ENCODE peak calls at places on chromosomes 11 and 22, in six cellular contexts. S is adrenal gland, Y is IMR-90, O is ovary, I is HCT116, V is esophagus squamous epithelium. A is an unnamed sample.

GRCh38 chr11:94790771-94791180 is 22.6 kb downstream of the AMOTL1 start:
- DNase-seq in I (peak; percentile 48), S (no peak), O (no peak), V (no peak), Y (peak; percentile 55), A (no peak)

GRCh38 chr11:36268337-36268931 is 20.8 kb downstream of the COMMD9 start:
- DNase-seq in S (no peak), I (no peak), O (no peak), Y (no peak), V (no peak), A (no peak)

GRCh38 chr11:45684440-45684839 is 19.0 kb upstream of the CHST1 start:
- DNase-seq in O (no peak), S (no peak), I (no peak), Y (no peak), V (no peak), A (no peak)

GRCh38 chr11:40337118-40337517 is 1122.3 kb downstream of the LRRC4C start:
- DNase-seq in O (no peak), Y (peak; percentile 67), S (no peak), I (no peak), V (no peak), A (no peak)

GRCh38 chr11:12121504-12121903 is 11.1 kb downstream of the MICAL2 start:
- DNase-seq in O (no peak), Y (no peak), S (no peak), I (no peak), V (no peak), A (no peak)

GRCh38 chr11:117829369-117829725 is 4.8 kb upstream of the FXYD2 start:
- DNase-seq in V (no peak), Y (no peak), O (peak; percentile 44), I (no peak), S (no peak), A (peak; percentile 45)

GRCh38 chr11:101840720-101841119 is 74.1 kb upstream of the CEP126 start:
- DNase-seq in O (no peak), S (no peak), I (no peak), V (no peak), Y (peak; percentile 67), A (no peak)

GRCh38 chr11:34439521-34440258 is 956 bp downstream of the CAT start:
- DNase-seq in S (no peak), V (no peak), I (no peak), O (no peak), Y (no peak), A (peak; percentile 63)

GRCh38 chr11:66861774-66862558 is 5.1 kb downstream of the LRFN4 start:
- DNase-seq in Y (no peak), V (no peak), I (no peak), S (no peak), O (no peak), A (no peak)

GRCh38 chr11:96187779-96188624 is 155.0 kb downstream of the MAML2 start:
- DNase-seq in O (peak; percentile 44), I (no peak), V (no peak), S (peak; percentile 86), Y (peak; percentile 85), A (no peak)

GRCh38 chr11:877565-877964 is 33.0 kb downstream of the CHID1 start:
- DNase-seq in Y (no peak), S (no peak), V (no peak), O (no peak), I (peak; percentile 75), A (no peak)

GRCh38 chr11:10478066-10478465 is 23.0 kb downstream of the AMPD3 start:
- DNase-seq in O (no peak), I (no peak), Y (no peak), S (no peak), V (no peak), A (peak; percentile 19)

GRCh38 chr22:36323855-36324331 is 63.9 kb downstream of the MYH9 start:
- DNase-seq in V (no peak), O (no peak), S (no peak), Y (no peak), I (no peak), A (no peak)

GRCh38 chr11:20937826-20938225 is 268.4 kb downstream of the NELL1 start:
- DNase-seq in O (no peak), I (no peak), V (no peak), Y (no peak), S (no peak), A (no peak)

GRCh38 chr11:86459682-86460460 is 85.2 kb downstream of the CCDC81 start:
- DNase-seq in S (peak; percentile 83), V (no peak), O (peak; percentile 79), Y (peak; percentile 95), I (peak; percentile 27), A (no peak)

GRCh38 chr11:1968454-1968995 is 21.4 kb downstream of the MRPL23 start:
- DNase-seq in V (no peak), S (no peak), O (peak; percentile 41), Y (no peak), I (no peak), A (no peak)

GRCh38 chr22:17969732-17970131 is 54.6 kb downstream of the MICAL3 start:
- DNase-seq in O (peak; percentile 56), S (peak; percentile 62), I (no peak), V (no peak), Y (peak; percentile 99), A (no peak)

GRCh38 chr11:129950319-129951034 is 52.2 kb downstream of the PRDM10 start:
- DNase-seq in V (no peak), S (peak; percentile 89), Y (peak; percentile 65), O (peak; percentile 40), I (no peak), A (no peak)

GRCh38 chr11:111302298-111302697 is 4.0 kb downstream of the POU2AF3 start:
- DNase-seq in Y (no peak), V (no peak), S (no peak), I (no peak), O (no peak), A (no peak)

GRCh38 chr11:114279778-114280532 is 16.2 kb upstream of the NNMT start:
- DNase-seq in I (no peak), V (no peak), O (no peak), Y (peak; percentile 61), S (no peak), A (no peak)

GRCh38 chr11:28144808-28145207 is 36.6 kb downstream of the METTL15 start:
- DNase-seq in O (no peak), Y (peak; percentile 12), I (no peak), V (no peak), S (no peak), A (no peak)

GRCh38 chr22:50329236-50329635 is 2.4 kb upstream of the DENND6B start:
- DNase-seq in V (no peak), Y (peak; percentile 65), I (no peak), S (no peak), O (no peak), A (no peak)

GRCh38 chr22:49381595-49382450 is 445.9 kb downstream of the BRD1 start:
- DNase-seq in I (no peak), V (no peak), Y (no peak), S (no peak), O (no peak), A (peak; percentile 29)

GRCh38 chr11:36131719-36132349 is 157.4 kb downstream of the COMMD9 start:
- DNase-seq in S (peak; percentile 43), O (peak; percentile 71), V (no peak), I (no peak), Y (peak; percentile 63), A (no peak)

GRCh38 chr22:38506118-38506962 is at the start of gene DDX17:
- DNase-seq in S (peak; percentile 97), O (peak; percentile 95), Y (peak; percentile 97), I (peak; percentile 91), V (peak; percentile 87), A (peak; percentile 95)
- TF ChIP-seq POLR2A in S (peak; percentile 43), O (peak; percentile 85), Y (peak; percentile 94), I (peak; percentile 10), V (peak; percentile 56), A (peak; percentile 66)

GRCh38 chr11:128580612-128581011 is 6.7 kb downstream of the ETS1 start:
- DNase-seq in I (no peak), S (no peak), V (no peak), O (no peak), Y (no peak), A (no peak)

GRCh38 chr11:128582496-128583366 is 4.6 kb downstream of the ETS1 start:
- DNase-seq in S (no peak), V (no peak), I (no peak), O (peak; percentile 58), Y (peak; percentile 98), A (no peak)

GRCh38 chr11:128584253-128584652 is 3.1 kb downstream of the ETS1 start:
- DNase-seq in O (no peak), Y (no peak), V (no peak), I (no peak), S (no peak), A (no peak)

GRCh38 chr11:128579790-128580504 is 7.4 kb downstream of the ETS1 start:
- DNase-seq in V (no peak), S (no peak), O (no peak), I (no peak), Y (peak; percentile 79), A (no peak)

GRCh38 chr11:128581908-128582307 is 5.5 kb downstream of the ETS1 start:
- DNase-seq in Y (no peak), V (no peak), O (no peak), S (no peak), I (no peak), A (no peak)
- H3K4me1 ChIP-seq in Y (peaks cover 2% of the 10 kb centered on the region), V (no peaks in the 10 kb centered on the region), O (peaks cover 4% of the 10 kb centered on the region), S (no peaks in the 10 kb centered on the region), I (no peaks in the 10 kb centered on the region), A (no peaks in the 10 kb centered on the region)

GRCh38 chr22:19716041-19716828 is 1.9 kb downstream of the SEPTIN5 start:
- DNase-seq in O (no peak), V (no peak), S (no peak), I (no peak), Y (no peak), A (no peak)
- H3K27me3 ChIP-seq in O (no peaks in the 10 kb centered on the region), V (no peaks in the 10 kb centered on the region), S (no peaks in the 10 kb centered on the region), I (no peaks in the 10 kb centered on the region), Y (peaks cover 21% of the 10 kb centered on the region), A (no peaks in the 10 kb centered on the region)

DNA sequence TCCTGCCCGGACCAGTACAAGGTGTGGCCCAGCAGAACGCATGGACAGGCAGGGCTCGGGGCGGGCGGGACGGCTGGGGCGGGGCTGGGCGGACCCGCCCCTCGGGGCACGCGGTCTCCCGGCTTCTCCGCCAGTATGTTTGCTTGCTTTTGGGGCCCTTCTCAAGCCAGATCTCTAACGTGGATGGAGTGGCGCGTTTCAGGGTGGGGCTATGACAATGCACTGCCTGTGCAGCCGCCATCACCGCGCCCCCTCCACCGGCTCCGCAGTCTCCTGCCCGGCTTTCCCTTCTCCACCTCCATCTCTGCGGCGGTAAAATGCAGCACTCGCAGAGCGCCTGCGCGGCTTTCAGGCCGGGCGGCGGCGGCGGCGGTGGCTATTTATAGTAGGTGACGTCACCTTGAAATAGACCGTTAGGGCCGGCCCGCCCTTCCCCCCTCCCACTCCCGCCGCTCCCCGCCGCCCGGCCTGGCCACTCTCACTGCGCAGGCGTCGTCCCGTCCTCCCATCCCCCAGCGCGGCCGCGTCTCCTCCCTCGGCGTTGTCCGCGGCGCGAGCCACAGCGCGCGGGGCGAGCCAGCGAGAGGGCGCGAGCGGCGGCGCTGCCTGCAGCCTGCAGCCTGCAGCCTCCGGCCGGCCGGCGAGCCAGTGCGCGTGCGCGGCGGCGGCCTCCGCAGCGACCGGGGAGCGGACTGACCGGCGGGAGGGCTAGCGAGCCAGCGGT is at the start of gene YWHAH:
- DNase-seq in Y (peak; percentile 89), V (peak; percentile 75), I (peak; percentile 71), O (peak; percentile 99), S (peak; percentile 97), A (peak; percentile 91)
- TF ChIP-seq POLR2A in Y (peak; percentile 97), V (peak; percentile 44), I (peak; percentile 97), O (peak; percentile 94), S (peak; percentile 97), A (peak; percentile 45)